ENCODE peak calls at places on chromosomes 1 and 21, in seven cellular contexts. S is HCT116, M is K562, T is SK-N-SH, Y is GM12878, C is HepG2, A is H1. R is an unnamed sample.

GRCh38 chr1:54928327-54928726 is 41.3 kb upstream of the DHCR24 start:
- DNase-seq in S (no peak), M (no peak), T (no peak), Y (no peak), C (no peak), A (no peak), R (no peak)

GRCh38 chr1:101388904-101389546 is 152.2 kb downstream of the S1PR1 start:
- DNase-seq in S (no peak), M (no peak), T (no peak), Y (peak), C (no peak), A (no peak), R (no peak)

GRCh38 chr1:45894921-45895320 is 91.5 kb downstream of the MAST2 start:
- DNase-seq in S (no peak), M (no peak), T (no peak), Y (no peak), C (no peak), A (no peak), R (no peak)

GRCh38 chr1:32052887-32053286 is 19.9 kb upstream of the TMEM39B start:
- DNase-seq in S (no peak), M (no peak), T (no peak), Y (no peak), C (no peak), A (no peak), R (no peak)

GRCh38 chr21:14734191-14734590 is 188.1 kb upstream of the SAMSN1 start:
- DNase-seq in S (no peak), M (no peak), T (no peak), Y (no peak), C (no peak), A (no peak), R (no peak)

GRCh38 chr1:234235373-234235772 is 137.9 kb upstream of the COA6 start:
- DNase-seq in S (no peak), M (no peak), T (no peak), Y (no peak), C (peak), A (no peak), R (no peak)

GRCh38 chr1:35886606-35887431 is 3.8 kb downstream of the AGO1 start:
- DNase-seq in S (no peak), M (peak), T (peak), Y (no peak), C (peak), A (no peak), R (peak)

GRCh38 chr1:74504125-74505065 is 8.0 kb downstream of the LRRC53 start:
- DNase-seq in S (peak), M (peak), T (peak), Y (peak), C (peak), A (no peak), R (peak)

GRCh38 chr1:242524571-242525359 is at the start of gene PLD5:
- DNase-seq in S (no peak), M (peak), T (no peak), Y (no peak), C (no peak), A (peak), R (no peak)

DNA sequence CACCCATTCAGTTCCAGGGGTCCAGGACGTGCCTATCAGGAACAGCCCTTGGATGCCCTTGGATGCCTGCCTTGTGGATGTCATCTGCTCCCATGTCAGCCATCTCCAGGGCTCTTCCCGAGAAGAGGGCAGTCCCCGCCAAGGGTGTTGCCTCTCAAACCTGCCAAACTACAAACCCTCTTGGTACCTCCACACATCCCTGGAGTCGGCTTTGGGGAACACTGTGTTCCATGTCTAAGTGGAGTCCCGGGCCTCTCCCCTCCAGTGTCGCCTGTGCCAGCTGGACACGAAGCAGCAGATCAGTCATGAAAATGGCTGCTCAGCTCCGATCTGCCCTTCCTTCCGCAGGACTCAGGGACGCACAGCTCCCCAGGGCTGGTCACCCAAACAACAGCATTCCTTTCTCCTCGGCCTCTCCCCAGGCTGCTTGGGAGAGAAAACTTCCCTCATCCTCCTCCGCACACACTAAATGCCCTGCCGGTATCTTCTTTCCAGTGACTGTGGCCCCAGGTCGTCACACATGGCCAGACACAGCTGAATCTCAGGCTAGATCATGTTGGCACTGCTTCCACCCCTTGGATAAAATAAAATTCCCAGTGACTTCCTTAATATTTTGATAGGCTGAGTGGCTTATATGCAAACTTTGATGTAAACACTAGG is 53.4 kb downstream of the GALNT2 start:
- DNase-seq in S (no peak), M (no peak), T (no peak), Y (no peak), C (no peak), A (no peak), R (no peak)
- H3K4me3 ChIP-seq in S (no peak), M (no peak), T (no peak), Y (no peak), C (no peak), A (no peak), R (no peak)

DNA sequence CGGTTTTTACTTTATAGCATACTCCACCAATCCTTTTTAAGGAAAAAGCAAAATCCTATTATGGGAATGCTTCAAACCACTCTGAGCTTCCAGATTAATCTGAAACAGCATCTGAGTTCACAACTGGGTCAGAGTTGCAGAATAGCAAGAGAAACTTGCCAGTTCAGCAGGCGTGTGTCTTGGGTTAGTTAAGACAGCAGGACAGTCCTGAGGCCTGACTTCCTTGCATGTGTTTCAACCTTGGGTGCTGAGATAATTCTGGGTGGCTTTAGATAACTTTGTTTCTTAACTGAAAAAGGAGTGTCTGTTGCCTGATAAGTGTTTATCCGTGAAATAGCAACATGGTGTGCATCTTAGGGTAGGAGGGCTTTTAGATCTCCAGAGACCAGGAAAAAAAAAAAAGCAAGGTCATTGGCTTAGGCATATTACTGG is 169.2 kb downstream of the DHRS3 start:
- DNase-seq in S (no peak), M (peak), T (no peak), Y (no peak), C (no peak), A (no peak), R (no peak)
- TF ChIP-seq POLR2AphosphoS5 in S (no peak), M (peak), T (no peak), Y (no peak), C (no peak), A (no peak), R (no peak)

DNA sequence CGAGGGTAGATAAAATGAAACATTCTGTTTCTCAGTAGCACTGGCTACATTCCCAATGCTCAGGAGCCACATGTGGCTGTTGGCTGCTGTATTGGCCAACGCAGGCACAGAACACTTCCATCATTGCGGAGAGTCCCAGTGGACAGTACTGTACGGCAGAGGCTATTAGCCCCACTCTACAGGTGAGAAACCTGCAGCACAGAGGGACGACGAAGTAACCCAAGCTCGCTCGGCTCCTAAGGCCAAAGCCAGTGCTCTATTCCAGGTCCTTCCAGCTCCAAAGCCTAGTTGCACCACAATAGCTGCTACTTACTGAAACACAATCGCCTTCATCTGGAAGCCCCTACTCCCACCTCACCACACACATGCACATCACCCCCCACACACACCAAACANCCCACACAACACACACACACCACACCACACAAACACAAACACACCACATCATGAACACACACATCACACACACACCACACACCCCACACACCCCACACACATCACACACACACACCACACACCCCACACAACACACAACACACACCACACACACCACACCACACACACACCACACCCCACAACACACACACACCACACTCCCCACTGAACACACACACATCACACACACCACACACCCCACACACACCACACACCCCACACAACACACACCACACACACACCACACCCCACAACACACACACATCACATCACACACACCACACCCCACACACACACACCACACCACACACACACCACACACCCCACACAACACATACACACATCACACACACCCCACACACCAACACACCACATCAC is 3.2 kb downstream of the LYPD8 start:
- DNase-seq in S (no peak), M (no peak), T (no peak), Y (no peak), C (peak), A (no peak), R (no peak)
- TF ChIP-seq MAX in S (no peak), M (no peak), T (no peak), Y (no peak), C (no peak), A (no peak), R (no peak)

GRCh38 chr21:34570315-34570714 is 44.6 kb downstream of the RCAN1 start:
- DNase-seq in S (no peak), M (no peak), T (no peak), Y (no peak), C (no peak), A (no peak), R (no peak)
- H3K4me3 ChIP-seq in S (no peak), M (no peak), T (no peak), Y (no peak), C (no peak), A (no peak), R (no peak)